ENCODE peak calls at places on chromosomes 1 and 21, in four cellular contexts. W, J, K and V are unnamed samples.

GRCh38 chr1:115462677-115463076 is 124.6 kb upstream of the NGF start:
- DNase-seq in W (no peak), J (no peak), K (no peak), V (no peak)

GRCh38 chr1:236143104-236143948 is 987 bp downstream of the GPR137B start:
- DNase-seq in W (no peak), J (no peak), K (no peak), V (peak)

GRCh38 chr21:34526618-34527290 is 14.7 kb upstream of the KCNE1 start:
- DNase-seq in W (no peak), K (no peak), J (peak), V (peak)

GRCh38 chr1:244598611-244599010 is 54.3 kb upstream of the DESI2 start:
- DNase-seq in W (no peak), J (no peak), K (no peak), V (no peak)

GRCh38 chr1:33096358-33097005 is 15.5 kb downstream of the AZIN2 start:
- DNase-seq in W (no peak), J (no peak), K (no peak), V (peak)

GRCh38 chr1:178093958-178094751 is at the start of gene RASAL2:
- DNase-seq in W (peak), J (peak), K (peak), V (peak)

GRCh38 chr1:222266223-222267215 is 281.4 kb downstream of the HHIPL2 start:
- DNase-seq in J (no peak), W (no peak), K (no peak), V (no peak)

GRCh38 chr1:162305969-162306368 is 70.7 kb downstream of the SPATA46 start:
- DNase-seq in J (no peak), W (no peak), K (no peak), V (peak)

GRCh38 chr1:34199927-34200326 is 23.2 kb downstream of the C1orf94 start:
- DNase-seq in J (no peak), W (no peak), K (no peak), V (no peak)

GRCh38 chr1:31504001-31504400 is 72.3 kb upstream of the TINAGL1 start:
- DNase-seq in W (no peak), J (no peak), K (no peak), V (no peak)

GRCh38 chr1:48203287-48203900 is 19.1 kb upstream of the SLC5A9 start:
- DNase-seq in K (no peak), W (no peak), J (no peak), V (peak)

GRCh38 chr1:172322219-172323061 is 98.0 kb upstream of the C1orf105 start:
- DNase-seq in W (no peak), J (peak), K (peak), V (peak)

GRCh38 chr1:7110306-7110705 is 325.1 kb downstream of the CAMTA1 start:
- DNase-seq in K (no peak), W (no peak), J (no peak), V (no peak)

GRCh38 chr21:42062543-42063022 is 8.5 kb upstream of the UMODL1 start:
- DNase-seq in W (no peak), J (no peak), K (peak), V (no peak)

GRCh38 chr1:200907611-200908097 is 13.0 kb downstream of the INAVA start:
- DNase-seq in W (no peak), J (no peak), K (no peak), V (no peak)

GRCh38 chr1:161258439-161259386 is at the start of gene PCP4L1:
- DNase-seq in K (peak), W (peak), J (no peak), V (no peak)

GRCh38 chr1:156577512-156577911 is 2.0 kb upstream of the TTC24 start:
- DNase-seq in W (no peak), J (no peak), K (no peak), V (no peak)

GRCh38 chr1:233549404-233549803 is 64.5 kb upstream of the KCNK1 start:
- DNase-seq in W (no peak), J (no peak), K (no peak), V (no peak)

GRCh38 chr1:226662704-226663326 is 76.3 kb downstream of the ITPKB start:
- DNase-seq in J (peak), K (peak), W (no peak), V (peak)

GRCh38 chr1:103516693-103517092 is 8.8 kb upstream of the RNPC3 start:
- DNase-seq in J (no peak), K (no peak), W (no peak), V (no peak)

DNA sequence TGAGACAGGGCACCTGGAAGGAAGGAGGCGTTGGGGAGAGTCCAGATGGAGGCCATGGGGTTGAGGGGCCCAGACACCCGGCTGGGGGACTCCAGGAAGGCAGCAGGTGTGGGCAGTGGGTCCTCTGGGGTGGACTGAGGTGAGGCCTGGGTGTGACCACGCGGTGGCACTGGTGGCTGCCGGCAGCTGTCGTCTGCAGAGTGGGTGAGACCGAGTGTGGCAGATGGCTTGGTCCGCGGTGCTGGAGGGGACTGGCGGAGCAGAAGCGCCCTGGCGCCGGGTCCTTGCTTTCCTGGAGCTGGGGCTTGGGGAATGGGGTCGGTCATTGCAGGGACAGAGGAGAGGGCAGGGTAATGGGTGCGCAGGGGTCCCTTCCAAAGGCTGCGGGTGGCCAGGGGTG is 12.5 kb downstream of the AGRN start:
- DNase-seq in J (no peak), W (no peak), K (no peak), V (peak)
- H3K27ac ChIP-seq in J (no peak), W (peak), K (no peak), V (no peak)

GRCh38 chr1:209755926-209756607 is at the start of gene TRAF3IP3:
- DNase-seq in K (peak), W (no peak), J (no peak), V (no peak)
- H3K27ac ChIP-seq in K (no peak), W (peak), J (no peak), V (no peak)

DNA sequence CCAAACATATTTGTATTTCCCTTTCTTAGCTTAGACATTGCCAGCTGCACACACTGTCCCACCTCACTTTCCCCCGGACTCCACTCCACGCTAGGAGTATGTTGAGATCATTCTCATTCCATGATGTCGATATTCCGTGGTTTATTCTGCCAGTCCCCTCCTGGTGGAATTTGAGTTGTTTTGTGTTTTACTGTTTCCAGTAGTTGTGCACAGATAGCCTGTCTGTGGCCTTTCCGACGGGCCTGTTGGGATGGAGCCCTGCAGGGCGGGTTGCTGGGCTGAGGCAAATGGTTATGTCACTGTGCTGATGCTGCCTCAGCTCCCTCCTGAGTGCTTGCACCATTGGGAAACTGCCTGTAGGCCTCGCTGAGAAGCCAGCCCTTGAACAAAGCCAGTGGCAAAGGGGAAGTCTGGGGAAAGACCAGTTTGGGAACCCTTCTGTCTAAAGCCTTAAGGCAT is 12.8 kb downstream of the TRAPPC10 start:
- DNase-seq in J (peak), K (no peak), W (no peak), V (no peak)
- H3K27ac ChIP-seq in J (peak), K (no peak), W (peak), V (no peak)

GRCh38 chr1:11143907-11144306 is 44.2 kb upstream of the EXOSC10 start:
- DNase-seq in K (no peak), W (no peak), J (no peak), V (no peak)

GRCh38 chr1:11145741-11146140 is 43.4 kb upstream of the ANGPTL7 start:
- DNase-seq in W (no peak), K (no peak), J (no peak), V (no peak)

GRCh38 chr1:11142618-11143391 is 43.1 kb upstream of the EXOSC10 start:
- DNase-seq in J (no peak), W (no peak), K (no peak), V (no peak)

GRCh38 chr1:11144563-11145256 is 44.4 kb upstream of the ANGPTL7 start:
- DNase-seq in J (no peak), W (no peak), K (no peak), V (no peak)

GRCh38 chr1:11143401-11143800 is 43.7 kb upstream of the EXOSC10 start:
- DNase-seq in J (no peak), W (no peak), K (no peak), V (no peak)
- H3K27ac ChIP-seq in J (peak), W (no peak), K (no peak), V (no peak)

DNA sequence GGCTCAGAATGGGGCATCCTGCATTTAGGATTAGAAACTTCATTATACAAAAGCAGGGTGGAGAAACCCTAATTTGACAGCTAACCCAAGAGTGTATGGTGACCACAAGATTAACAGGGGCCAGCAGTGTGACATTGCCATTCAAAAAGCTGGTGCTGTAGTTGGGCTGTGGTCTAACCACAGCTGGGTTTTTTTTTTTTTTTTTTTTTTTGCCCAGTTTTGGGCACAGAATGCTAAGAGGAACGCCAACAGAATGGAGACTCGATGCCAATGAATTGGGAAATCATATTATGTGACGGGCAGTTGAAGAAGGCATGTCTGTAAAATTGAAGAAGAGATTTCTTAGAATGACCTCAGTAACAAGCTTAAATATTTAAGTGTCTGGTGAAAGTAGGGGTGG is 58.4 kb downstream of the NFIA start:
- DNase-seq in J (no peak), W (no peak), K (no peak), V (peak)
- H3K27ac ChIP-seq in J (peak), W (no peak), K (no peak), V (no peak)

GRCh38 chr1:159009287-159009686 is 420 bp upstream of the IFI16 start:
- DNase-seq in K (no peak), J (no peak), W (no peak), V (no peak)

GRCh38 chr1:159008744-159009188 is 941 bp upstream of the IFI16 start:
- DNase-seq in J (no peak), W (no peak), K (no peak), V (peak)

GRCh38 chr1:159005676-159006075 is 4.0 kb upstream of the IFI16 start:
- DNase-seq in K (no peak), J (no peak), W (no peak), V (peak)

GRCh38 chr1:159007734-159008133 is 2.0 kb upstream of the IFI16 start:
- DNase-seq in J (no peak), W (no peak), K (no peak), V (no peak)

DNA sequence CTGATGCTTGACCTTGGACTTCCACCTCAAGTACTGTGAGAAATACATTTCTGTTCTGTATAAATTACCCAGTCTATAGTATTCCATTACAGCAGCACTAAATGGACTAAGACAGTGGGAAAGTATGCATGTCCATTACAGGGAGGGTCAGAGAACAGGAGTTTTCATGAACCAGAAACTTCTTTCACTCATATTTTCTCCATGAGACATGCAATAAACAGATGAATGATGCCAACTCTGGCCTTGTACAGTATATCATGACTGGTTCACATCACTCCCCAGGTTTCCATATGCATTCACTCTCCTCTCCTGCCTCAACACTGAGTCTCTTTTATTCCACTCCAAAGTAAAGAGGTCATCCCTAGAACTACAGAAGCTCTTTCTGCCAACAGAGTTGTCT is 4.5 kb upstream of the IFI16 start:
- DNase-seq in K (no peak), W (no peak), J (no peak), V (no peak)
- H3K27ac ChIP-seq in K (no peak), W (peak), J (no peak), V (peak)

GRCh38 chr1:19371226-19372135 is 59.4 kb downstream of the SLC66A1 start:
- DNase-seq in K (no peak), J (no peak), W (no peak), V (no peak)

GRCh38 chr1:19372602-19373001 is 60.5 kb downstream of the SLC66A1 start:
- DNase-seq in K (no peak), J (no peak), W (no peak), V (no peak)

GRCh38 chr1:19370453-19371170 is 58.5 kb downstream of the SLC66A1 start:
- DNase-seq in J (no peak), W (no peak), K (no peak), V (no peak)

GRCh38 chr1:19373206-19374126 is 61.3 kb downstream of the SLC66A1 start:
- DNase-seq in W (no peak), J (no peak), K (no peak), V (no peak)

DNA sequence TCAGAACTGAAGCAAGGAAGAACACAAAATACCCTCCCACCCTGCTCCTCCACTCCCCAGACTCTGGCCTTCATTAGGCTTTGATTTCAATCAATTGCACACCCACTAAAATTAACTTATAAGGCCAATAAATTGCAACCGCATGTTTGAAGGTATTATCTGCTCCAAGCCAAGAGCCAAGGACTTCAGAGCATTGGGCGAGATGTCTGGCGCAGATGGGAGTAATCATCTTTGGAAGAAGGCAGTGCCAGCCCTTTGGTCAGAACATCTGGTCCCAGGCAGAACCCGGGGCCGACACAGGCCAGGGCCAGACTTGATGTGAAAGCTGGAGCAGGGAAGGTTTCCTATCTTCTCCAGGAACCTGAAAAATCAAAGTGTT is 60.0 kb downstream of the SLC66A1 start:
- DNase-seq in W (no peak), K (no peak), J (no peak), V (no peak)
- H3K27ac ChIP-seq in W (no peak), K (no peak), J (no peak), V (no peak)

GRCh38 chr21:39057121-39057520 is 126.1 kb downstream of the PSMG1 start:
- DNase-seq in J (no peak), K (no peak), W (no peak), V (no peak)

GRCh38 chr21:39053126-39053525 is 130.1 kb downstream of the PSMG1 start:
- DNase-seq in J (no peak), W (no peak), K (no peak), V (no peak)

GRCh38 chr21:39052718-39053117 is 130.5 kb downstream of the PSMG1 start:
- DNase-seq in J (no peak), K (no peak), W (no peak), V (no peak)

GRCh38 chr21:39054066-39054465 is 129.2 kb downstream of the PSMG1 start:
- DNase-seq in W (no peak), K (no peak), J (no peak), V (no peak)

GRCh38 chr21:39055167-39055767 is 128.0 kb downstream of the PSMG1 start:
- DNase-seq in K (no peak), J (no peak), W (no peak), V (no peak)
- H3K27ac ChIP-seq in K (peak), J (no peak), W (no peak), V (no peak)